ENCODE peak calls at places on chromosome 18, in four cellular contexts. P is K562, C is GM12878, I is HepG2. H is an unnamed sample.
A peak's percentile ranks its signal among the peaks of the same experiment; 100 is the strongest.

GRCh38 chr18:46677609-46678470 is 20.8 kb upstream of the LOXHD1 start:
- DNase-seq in P (no peak), C (no peak), I (no peak), H (peak; percentile 16)

GRCh38 chr18:50194623-50195532 is at the start of gene MYO5B:
- DNase-seq in P (peak; percentile 81), C (no peak), I (peak; percentile 63), H (peak; percentile 89)

GRCh38 chr18:47932170-47932569 is 1.7 kb upstream of the SMAD2 start:
- DNase-seq in P (no peak), C (no peak), I (no peak), H (no peak)

GRCh38 chr18:74849316-74849715 is 251.6 kb downstream of the ZNF407 start:
- DNase-seq in P (no peak), C (no peak), I (no peak), H (no peak)

GRCh38 chr18:23071285-23071684 is 64.0 kb upstream of the CABLES1 start:
- DNase-seq in P (no peak), C (peak; percentile 79), I (no peak), H (no peak)

GRCh38 chr18:33212363-33212762 is 228.2 kb downstream of the CCDC178 start:
- DNase-seq in P (no peak), C (no peak), I (no peak), H (no peak)

GRCh38 chr18:42860011-42860410 is 255.5 kb downstream of the RIT2 start:
- DNase-seq in P (no peak), C (no peak), I (no peak), H (no peak)

GRCh38 chr18:23977103-23977502 is 37.5 kb upstream of the TTC39C start:
- DNase-seq in P (no peak), C (no peak), I (no peak), H (no peak)

GRCh38 chr18:53458944-53459580 is 765.4 kb downstream of the MBD2 start:
- DNase-seq in P (no peak), C (no peak), I (no peak), H (peak; percentile 68)

GRCh38 chr18:55869965-55870585 is 282.1 kb upstream of the TCF4 start:
- DNase-seq in P (no peak), C (no peak), I (no peak), H (no peak)

GRCh38 chr18:74284501-74285004 is 7.2 kb downstream of the CYB5A start:
- DNase-seq in P (no peak), C (no peak), I (no peak), H (no peak)

GRCh38 chr18:76860411-76860810 is 38.1 kb downstream of the ZNF236 start:
- DNase-seq in P (no peak), C (no peak), I (no peak), H (no peak)

GRCh38 chr18:63320690-63321265 is 1.2 kb upstream of the BCL2 start:
- DNase-seq in P (peak; percentile 32), C (no peak), I (peak; percentile 15), H (peak; percentile 67)

GRCh38 chr18:25298853-25299274 is 53.1 kb downstream of the ZNF521 start:
- DNase-seq in P (peak; percentile 42), C (no peak), I (no peak), H (no peak)

GRCh38 chr18:25300492-25300891 is 51.5 kb downstream of the ZNF521 start:
- DNase-seq in P (no peak), C (no peak), I (no peak), H (no peak)

GRCh38 chr18:25299899-25300298 is 52.1 kb downstream of the ZNF521 start:
- DNase-seq in P (no peak), C (no peak), I (no peak), H (no peak)

GRCh38 chr18:25295624-25296138 is 56.3 kb downstream of the ZNF521 start:
- DNase-seq in P (no peak), C (no peak), I (no peak), H (no peak)

DNA sequence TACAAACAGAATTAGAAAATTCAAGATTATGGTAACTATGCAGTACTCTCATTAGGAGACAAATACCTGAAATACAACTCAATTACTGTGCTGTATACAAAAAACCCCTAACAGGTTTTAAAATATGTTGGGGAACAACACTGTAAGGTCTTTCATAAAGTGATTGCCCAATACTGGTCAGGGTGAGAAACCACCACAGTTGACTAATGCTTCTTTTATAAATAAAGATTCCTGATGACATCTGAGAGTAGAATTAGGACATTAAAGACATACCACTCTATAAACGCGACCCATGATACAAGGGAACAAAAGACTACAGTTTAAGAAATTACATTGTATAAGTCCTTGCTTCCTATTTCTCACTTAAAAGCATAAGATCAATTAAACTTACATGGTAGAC is 52.5 kb downstream of the ZNF521 start:
- DNase-seq in P (no peak), C (no peak), I (no peak), H (no peak)
- H2AFZ ChIP-seq in P (no peak overlapping the region), C (no peak overlapping the region), I (no peak overlapping the region), H (no peak overlapping the region)

GRCh38 chr18:44945847-44946490 is 265.3 kb downstream of the SETBP1 start:
- DNase-seq in P (no peak), C (no peak), I (no peak), H (no peak)
- TF ChIP-seq JUNB in P (no peak), C (no peak), I (no peak), H (no peak)

DNA sequence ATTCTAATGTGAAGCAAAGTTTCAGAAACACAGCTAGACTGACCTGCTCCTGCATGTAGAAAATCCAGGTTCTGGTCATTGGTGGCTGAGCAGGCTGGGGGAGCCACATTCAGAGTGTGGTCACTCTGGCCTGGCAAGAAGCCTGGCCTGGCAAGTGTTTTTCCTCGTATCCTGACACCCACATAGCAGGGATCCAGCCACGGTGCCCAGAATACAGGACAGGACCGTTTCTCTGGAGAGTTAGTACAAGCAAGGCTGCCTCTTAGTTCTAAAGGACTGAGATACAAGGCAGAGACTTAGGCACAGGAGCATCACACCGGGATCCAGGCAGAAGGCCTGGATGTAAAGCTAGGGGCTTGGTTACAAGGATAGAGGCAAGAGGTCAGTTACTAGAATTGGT is 4.8 kb upstream of the LAMA1 start:
- DNase-seq in P (no peak), C (no peak), I (no peak), H (no peak)
- TF ChIP-seq CTCF in P (no peak), C (no peak), I (no peak), H (no peak)

GRCh38 chr18:61605376-61606067 is 272.3 kb downstream of the CDH20 start:
- DNase-seq in P (no peak), C (no peak), I (no peak), H (no peak)
- H2AFZ ChIP-seq in P (peak overlapping the region; percentile 48), C (no peak overlapping the region), I (no peak overlapping the region), H (no peak overlapping the region)

DNA sequence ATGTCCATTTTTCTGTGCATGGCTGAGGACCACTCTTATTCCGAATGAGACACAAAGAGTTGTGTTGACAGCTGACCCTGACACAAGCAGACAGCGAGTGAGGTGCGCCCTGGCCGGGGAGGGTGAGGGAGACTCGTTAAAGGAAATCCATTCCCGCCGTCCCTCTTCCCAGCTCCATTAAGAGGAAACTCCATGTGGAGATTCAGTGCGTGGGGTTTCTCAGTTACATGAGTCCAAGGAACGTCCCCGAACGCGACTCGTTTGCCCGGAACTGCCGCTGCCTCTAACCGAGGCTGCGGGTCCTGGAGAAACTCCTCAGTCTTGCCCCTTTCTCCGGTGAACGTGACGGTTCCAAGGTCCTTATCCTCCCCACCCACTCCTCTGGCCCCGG is 1.0 kb downstream of the GREB1L start:
- DNase-seq in P (no peak), C (no peak), I (no peak), H (peak; percentile 40)
- TF ChIP-seq JUNB in P (no peak), C (no peak), I (no peak), H (no peak)

GRCh38 chr18:65214456-65214855 is 536.4 kb upstream of the CDH7 start:
- DNase-seq in P (no peak), C (no peak), I (no peak), H (no peak)
- TF ChIP-seq CTCF in P (no peak), C (no peak), I (no peak), H (no peak)

GRCh38 chr18:41372266-41372665 is 582.8 kb upstream of the PIK3C3 start:
- DNase-seq in P (no peak), C (no peak), I (no peak), H (peak; percentile 33)

GRCh38 chr18:41370740-41371623 is 584.1 kb upstream of the PIK3C3 start:
- DNase-seq in P (no peak), C (no peak), I (no peak), H (no peak)

GRCh38 chr18:41373612-41374011 is 581.4 kb upstream of the PIK3C3 start:
- DNase-seq in P (no peak), C (no peak), I (no peak), H (peak; percentile 20)

GRCh38 chr18:41371718-41372117 is 583.3 kb upstream of the PIK3C3 start:
- DNase-seq in P (no peak), C (no peak), I (no peak), H (no peak)
- H2AFZ ChIP-seq in P (no peak overlapping the region), C (no peak overlapping the region), I (no peak overlapping the region), H (no peak overlapping the region)

H was measured in GM23338.